ENCODE peak calls at places on chromosomes 7 and 10, in six cellular contexts. One of them, this sample, is unnamed.

GRCh38 chr10:29811751-29812427 is 177.1 kb upstream of the SVIL start:
- DNase-seq in PC-3: peak; percentile 79
- DNase-seq in IMR-90: peak; percentile 98
- DNase-seq in colonic mucosa: peak; percentile 26
- DNase-seq in transverse colon: peak; percentile 50
- DNase-seq in Peyer's patch: no peak
- DNase-seq in this sample: no peak

GRCh38 chr10:18195060-18195799 is 55.0 kb downstream of the CACNB2 start:
- DNase-seq in PC-3: no peak
- DNase-seq in IMR-90: peak; percentile 70
- DNase-seq in colonic mucosa: no peak
- DNase-seq in transverse colon: peak; percentile 24
- DNase-seq in Peyer's patch: no peak
- DNase-seq in this sample: no peak

GRCh38 chr7:36602975-36603887 is 121.1 kb downstream of the AOAH start:
- DNase-seq in PC-3: no peak
- DNase-seq in IMR-90: no peak
- DNase-seq in colonic mucosa: no peak
- DNase-seq in transverse colon: no peak
- DNase-seq in Peyer's patch: no peak
- DNase-seq in this sample: no peak

GRCh38 chr7:135385209-135385608 is 124.7 kb downstream of the CNOT4 start:
- DNase-seq in PC-3: peak; percentile 5
- DNase-seq in IMR-90: peak; percentile 44
- DNase-seq in colonic mucosa: no peak
- DNase-seq in transverse colon: no peak
- DNase-seq in Peyer's patch: no peak
- DNase-seq in this sample: no peak

GRCh38 chr10:94362360-94363250 is at the start of gene NOC3L:
- DNase-seq in PC-3: peak; percentile 92
- DNase-seq in IMR-90: peak; percentile 96
- DNase-seq in colonic mucosa: peak; percentile 99
- DNase-seq in transverse colon: peak; percentile 98
- DNase-seq in Peyer's patch: peak; percentile 98
- DNase-seq in this sample: peak; percentile 65

GRCh38 chr10:73875139-73875475 is 752 bp upstream of the CAMK2G start:
- DNase-seq in PC-3: no peak
- DNase-seq in IMR-90: no peak
- DNase-seq in colonic mucosa: no peak
- DNase-seq in transverse colon: no peak
- DNase-seq in Peyer's patch: no peak
- DNase-seq in this sample: no peak

GRCh38 chr7:102297487-102298218 is 11.0 kb downstream of the SH2B2 start:
- DNase-seq in PC-3: no peak
- DNase-seq in IMR-90: no peak
- DNase-seq in colonic mucosa: no peak
- DNase-seq in transverse colon: no peak
- DNase-seq in Peyer's patch: no peak
- DNase-seq in this sample: no peak

GRCh38 chr7:105906690-105907089 is 30.3 kb upstream of the ATXN7L1 start:
- DNase-seq in PC-3: no peak
- DNase-seq in IMR-90: peak; percentile 11
- DNase-seq in colonic mucosa: no peak
- DNase-seq in transverse colon: no peak
- DNase-seq in Peyer's patch: no peak
- DNase-seq in this sample: no peak

GRCh38 chr10:47287805-47288204 is 12.2 kb upstream of the GDF10 start:
- DNase-seq in PC-3: no peak
- DNase-seq in IMR-90: no peak
- DNase-seq in colonic mucosa: no peak
- DNase-seq in transverse colon: no peak
- DNase-seq in Peyer's patch: peak; percentile 34
- DNase-seq in this sample: no peak

GRCh38 chr7:51325937-51326336 is 9.3 kb upstream of the COBL start:
- DNase-seq in PC-3: no peak
- DNase-seq in IMR-90: no peak
- DNase-seq in colonic mucosa: no peak
- DNase-seq in transverse colon: no peak
- DNase-seq in Peyer's patch: no peak
- DNase-seq in this sample: no peak

GRCh38 chr10:86047588-86047987 is 319.0 kb downstream of the GRID1 start:
- DNase-seq in PC-3: no peak
- DNase-seq in IMR-90: no peak
- DNase-seq in colonic mucosa: no peak
- DNase-seq in transverse colon: no peak
- DNase-seq in Peyer's patch: no peak
- DNase-seq in this sample: no peak

GRCh38 chr10:35933491-35933890 is 291.4 kb upstream of the FZD8 start:
- DNase-seq in PC-3: no peak
- DNase-seq in IMR-90: no peak
- DNase-seq in colonic mucosa: no peak
- DNase-seq in transverse colon: no peak
- DNase-seq in Peyer's patch: no peak
- DNase-seq in this sample: no peak

GRCh38 chr10:32905466-32905865 is 52.6 kb downstream of the ITGB1 start:
- DNase-seq in PC-3: no peak
- DNase-seq in IMR-90: no peak
- DNase-seq in colonic mucosa: no peak
- DNase-seq in transverse colon: no peak
- DNase-seq in Peyer's patch: no peak
- DNase-seq in this sample: no peak

GRCh38 chr7:55575733-55576132 is 3.4 kb upstream of the VOPP1 start:
- DNase-seq in PC-3: no peak
- DNase-seq in IMR-90: no peak
- DNase-seq in colonic mucosa: no peak
- DNase-seq in transverse colon: no peak
- DNase-seq in Peyer's patch: no peak
- DNase-seq in this sample: no peak

GRCh38 chr7:74606909-74607255 is 50.6 kb upstream of the GTF2I start:
- DNase-seq in PC-3: no peak
- DNase-seq in IMR-90: no peak
- DNase-seq in colonic mucosa: no peak
- DNase-seq in transverse colon: no peak
- DNase-seq in Peyer's patch: no peak
- DNase-seq in this sample: no peak

GRCh38 chr10:51427758-51428157 is 271.6 kb downstream of the CSTF2T start:
- DNase-seq in PC-3: peak; percentile 54
- DNase-seq in IMR-90: peak; percentile 23
- DNase-seq in colonic mucosa: no peak
- DNase-seq in transverse colon: no peak
- DNase-seq in Peyer's patch: no peak
- DNase-seq in this sample: no peak

GRCh38 chr7:5750026-5750425 is 31.4 kb downstream of the RNF216 start:
- DNase-seq in PC-3: no peak
- DNase-seq in IMR-90: peak; percentile 15
- DNase-seq in colonic mucosa: no peak
- DNase-seq in transverse colon: no peak
- DNase-seq in Peyer's patch: no peak
- DNase-seq in this sample: no peak

GRCh38 chr10:108204528-108205313 is 1040.2 kb upstream of the SORCS1 start:
- DNase-seq in PC-3: peak; percentile 76
- DNase-seq in IMR-90: no peak
- DNase-seq in colonic mucosa: no peak
- DNase-seq in transverse colon: peak; percentile 11
- DNase-seq in Peyer's patch: no peak
- DNase-seq in this sample: no peak

GRCh38 chr10:114266521-114266920 is 27.5 kb downstream of the VWA2 start:
- DNase-seq in PC-3: peak; percentile 67
- DNase-seq in IMR-90: peak; percentile 50
- DNase-seq in colonic mucosa: no peak
- DNase-seq in transverse colon: peak; percentile 21
- DNase-seq in Peyer's patch: no peak
- DNase-seq in this sample: no peak

DNA sequence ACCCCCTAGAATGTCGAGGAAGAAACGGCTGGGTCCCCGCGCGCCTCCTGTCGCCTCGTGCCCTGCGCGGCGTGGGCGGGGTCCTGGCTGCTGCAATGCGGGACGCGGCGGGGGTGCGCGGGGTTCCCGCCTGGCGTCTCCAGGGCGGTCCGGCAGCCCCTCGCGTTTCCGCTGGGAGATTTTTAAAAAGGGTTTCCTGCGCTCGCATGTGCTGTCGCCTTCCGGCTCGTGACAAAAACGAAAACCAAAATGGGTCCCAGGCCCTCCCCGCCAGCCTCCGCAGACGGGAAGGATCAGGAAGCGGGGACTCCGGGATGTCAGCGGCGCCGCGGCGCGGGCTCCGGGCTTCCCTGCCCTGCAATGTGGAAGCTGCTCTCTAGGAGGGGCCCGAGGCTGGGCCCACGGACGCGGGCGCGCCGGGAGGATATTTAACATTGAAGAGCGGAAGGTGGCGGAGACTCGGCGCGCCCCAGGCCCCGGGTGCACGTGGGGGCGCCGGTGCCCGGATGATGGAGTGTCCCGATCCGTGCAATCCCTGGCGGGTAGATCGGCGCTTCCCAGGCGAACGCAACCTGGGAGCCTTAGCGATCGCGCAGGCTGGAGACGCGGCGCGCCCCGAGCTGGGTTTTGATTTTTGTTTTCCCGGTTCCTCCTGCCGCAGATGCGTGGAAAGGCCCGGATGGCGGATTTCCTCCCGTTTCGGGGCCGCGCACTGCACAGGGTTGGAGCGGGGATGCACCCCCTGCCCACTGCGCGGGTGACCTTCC is 1.0 kb downstream of the PFKP start:
- DNase-seq in PC-3: peak; percentile 29
- DNase-seq in IMR-90: peak; percentile 54
- DNase-seq in colonic mucosa: peak; percentile 62
- DNase-seq in transverse colon: peak; percentile 66
- DNase-seq in Peyer's patch: peak; percentile 76
- DNase-seq in this sample: no peak
- H3K27ac ChIP-seq in PC-3: peak overlapping the region; percentile 30
- H3K27ac ChIP-seq in IMR-90: peak overlapping the region; percentile 94
- H3K27ac ChIP-seq in colonic mucosa: peak overlapping the region; percentile 50
- H3K27ac ChIP-seq in transverse colon: peak overlapping the region; percentile 85
- H3K27ac ChIP-seq in Peyer's patch: peak overlapping the region; percentile 73
- H3K27ac ChIP-seq in this sample: peak overlapping the region; percentile 83

GRCh38 chr7:117872565-117873055 is 631 bp downstream of the CTTNBP2 start:
- DNase-seq in PC-3: no peak
- DNase-seq in IMR-90: no peak
- DNase-seq in colonic mucosa: peak; percentile 28
- DNase-seq in transverse colon: peak; percentile 8
- DNase-seq in Peyer's patch: no peak
- DNase-seq in this sample: no peak
- TF ChIP-seq CTCF in PC-3: no peak
- TF ChIP-seq CTCF in IMR-90: no peak
- TF ChIP-seq CTCF in colonic mucosa: no peak
- TF ChIP-seq CTCF in transverse colon: peak; percentile 11
- TF ChIP-seq CTCF in Peyer's patch: no peak
- TF ChIP-seq CTCF in this sample: no peak

GRCh38 chr7:125099519-125099918 is 169.9 kb upstream of the POT1 start:
- DNase-seq in PC-3: no peak
- DNase-seq in IMR-90: no peak
- DNase-seq in colonic mucosa: no peak
- DNase-seq in transverse colon: no peak
- DNase-seq in Peyer's patch: no peak
- DNase-seq in this sample: no peak
- H3K4me3 ChIP-seq in PC-3: no peak overlapping the region
- H3K4me3 ChIP-seq in IMR-90: no peak overlapping the region
- H3K4me3 ChIP-seq in colonic mucosa: no peak overlapping the region
- H3K4me3 ChIP-seq in transverse colon: no peak overlapping the region
- H3K4me3 ChIP-seq in Peyer's patch: no peak overlapping the region
- H3K4me3 ChIP-seq in this sample: no peak overlapping the region

GRCh38 chr7:68406480-68406879 is 1191.8 kb upstream of the AUTS2 start:
- DNase-seq in PC-3: no peak
- DNase-seq in IMR-90: no peak
- DNase-seq in colonic mucosa: no peak
- DNase-seq in transverse colon: no peak
- DNase-seq in Peyer's patch: no peak
- DNase-seq in this sample: no peak

GRCh38 chr7:68401313-68401712 is 1197.0 kb upstream of the AUTS2 start:
- DNase-seq in PC-3: no peak
- DNase-seq in IMR-90: no peak
- DNase-seq in colonic mucosa: no peak
- DNase-seq in transverse colon: no peak
- DNase-seq in Peyer's patch: no peak
- DNase-seq in this sample: no peak

GRCh38 chr7:68399991-68400590 is 1198.2 kb upstream of the AUTS2 start:
- DNase-seq in PC-3: no peak
- DNase-seq in IMR-90: no peak
- DNase-seq in colonic mucosa: no peak
- DNase-seq in transverse colon: no peak
- DNase-seq in Peyer's patch: no peak
- DNase-seq in this sample: no peak

GRCh38 chr7:68400783-68401182 is 1197.5 kb upstream of the AUTS2 start:
- DNase-seq in PC-3: no peak
- DNase-seq in IMR-90: no peak
- DNase-seq in colonic mucosa: no peak
- DNase-seq in transverse colon: no peak
- DNase-seq in Peyer's patch: no peak
- DNase-seq in this sample: no peak
- H3K27ac ChIP-seq in PC-3: no peak overlapping the region
- H3K27ac ChIP-seq in IMR-90: no peak overlapping the region
- H3K27ac ChIP-seq in colonic mucosa: no peak overlapping the region
- H3K27ac ChIP-seq in transverse colon: no peak overlapping the region
- H3K27ac ChIP-seq in Peyer's patch: no peak overlapping the region
- H3K27ac ChIP-seq in this sample: no peak overlapping the region

DNA sequence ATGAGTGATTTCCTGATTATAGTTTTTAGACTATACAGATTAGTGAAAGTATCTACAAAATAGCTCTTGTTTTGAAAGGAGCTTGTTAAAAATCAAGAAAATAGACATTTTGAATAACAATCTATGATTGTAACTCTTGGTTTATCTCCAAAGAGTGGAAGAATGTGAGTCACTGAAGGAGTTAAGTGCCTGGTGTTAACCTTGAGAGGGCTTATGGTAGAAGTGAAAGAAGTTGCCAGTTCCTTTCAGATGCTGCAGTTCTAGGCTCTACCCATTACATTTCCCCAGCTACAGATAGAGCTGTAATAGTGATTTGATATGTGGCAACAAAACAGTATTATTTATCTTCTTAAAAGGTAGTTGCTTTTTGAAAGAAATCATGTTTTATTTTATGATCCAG is 12.7 kb downstream of the NRBF2 start:
- DNase-seq in PC-3: no peak
- DNase-seq in IMR-90: peak; percentile 58
- DNase-seq in colonic mucosa: no peak
- DNase-seq in transverse colon: no peak
- DNase-seq in Peyer's patch: no peak
- DNase-seq in this sample: no peak
- TF ChIP-seq CTCF in PC-3: no peak
- TF ChIP-seq CTCF in IMR-90: no peak
- TF ChIP-seq CTCF in colonic mucosa: no peak
- TF ChIP-seq CTCF in transverse colon: no peak
- TF ChIP-seq CTCF in Peyer's patch: no peak
- TF ChIP-seq CTCF in this sample: no peak